ENCODE peak calls at places on chromosomes 7 and 10, in ten cellular contexts. Q is AG09319, H is GM23338, S is fibroblast of mammary gland, N is WTC11, P is HFFc6, X is astrocyte of the spinal cord, V is RWPE1, J is progenitor cell of endocrine pancreas, Y is MCF 10A. Z is an unnamed sample.

GRCh38 chr10:89466599-89467035 is 52.2 kb downstream of the IFIT5 start:
- DNase-seq in Q (no peak), H (peak; percentile 48), S (peak; percentile 62), N (no peak), P (peak; percentile 33), X (peak; percentile 65), V (peak; percentile 86), J (no peak), Y (peak; percentile 77), Z (no peak)

GRCh38 chr7:130112662-130113425 is 42.5 kb downstream of the KLHDC10 start:
- DNase-seq in Q (no peak), H (no peak), S (no peak), N (no peak), P (no peak), X (no peak), V (no peak), J (no peak), Y (no peak), Z (no peak)

GRCh38 chr7:54701982-54702381 is 57.0 kb downstream of the SEC61G start:
- DNase-seq in Q (no peak), H (peak; percentile 30), S (no peak), N (peak; percentile 25), P (no peak), X (no peak), V (no peak), J (no peak), Y (no peak), Z (no peak)

GRCh38 chr7:38744746-38745145 is 113.6 kb upstream of the AMPH start:
- DNase-seq in Q (no peak), H (no peak), S (peak; percentile 76), N (no peak), P (peak; percentile 50), X (peak; percentile 27), V (peak; percentile 25), J (no peak), Y (peak; percentile 85), Z (no peak)

GRCh38 chr10:52652431-52653220 is 120.0 kb downstream of the MBL2 start:
- DNase-seq in Q (no peak), H (no peak), S (no peak), N (no peak), P (peak; percentile 48), X (peak; percentile 29), V (no peak), J (no peak), Y (no peak), Z (no peak)

GRCh38 chr7:41097501-41097900 is 605.4 kb downstream of the INHBA start:
- DNase-seq in Q (no peak), H (no peak), S (peak; percentile 90), N (no peak), P (peak; percentile 70), X (peak; percentile 86), V (peak; percentile 56), J (no peak), Y (no peak), Z (no peak)

GRCh38 chr10:60414877-60415585 is 25.4 kb upstream of the ANK3 start:
- DNase-seq in Q (peak; percentile 29), H (peak; percentile 48), S (peak; percentile 86), N (no peak), P (peak; percentile 94), X (peak; percentile 85), V (peak; percentile 77), J (no peak), Y (peak; percentile 68), Z (no peak)

GRCh38 chr7:121761399-121761798 is 111.6 kb upstream of the PTPRZ1 start:
- DNase-seq in Q (no peak), H (no peak), S (peak; percentile 13), N (no peak), P (no peak), X (peak; percentile 26), V (peak; percentile 7), J (no peak), Y (peak; percentile 31), Z (no peak)

GRCh38 chr10:4331150-4331549 is 494.9 kb upstream of the AKR1E2 start:
- DNase-seq in Q (no peak), H (no peak), S (peak; percentile 36), N (no peak), P (no peak), X (peak; percentile 25), V (no peak), J (no peak), Y (peak; percentile 33), Z (no peak)

GRCh38 chr7:149686001-149686400 is 87.4 kb downstream of the ZNF467 start:
- DNase-seq in Q (no peak), H (no peak), S (peak; percentile 87), N (no peak), P (peak; percentile 74), X (peak; percentile 16), V (no peak), J (no peak), Y (peak; percentile 63), Z (no peak)

GRCh38 chr7:49158321-49158720 is 234.0 kb downstream of the CDC14C start:
- DNase-seq in Q (no peak), H (no peak), S (no peak), N (no peak), P (no peak), X (no peak), V (no peak), J (no peak), Y (no peak), Z (no peak)

GRCh38 chr7:149495785-149496641 is 1.6 kb downstream of the ZNF746 start:
- DNase-seq in Q (peak; percentile 82), H (no peak), S (peak; percentile 81), N (no peak), P (peak; percentile 75), X (peak; percentile 82), V (no peak), J (no peak), Y (peak; percentile 66), Z (no peak)

GRCh38 chr10:28532223-28532508 is 752 bp upstream of the WAC start:
- DNase-seq in Q (peak; percentile 2), H (peak; percentile 71), S (peak; percentile 40), N (no peak), P (peak; percentile 38), X (no peak), V (peak; percentile 23), J (no peak), Y (no peak), Z (no peak)

GRCh38 chr10:80530816-80531215 is 6.9 kb upstream of the SH2D4B start:
- DNase-seq in Q (no peak), H (no peak), S (no peak), N (no peak), P (no peak), X (no peak), V (no peak), J (no peak), Y (no peak), Z (no peak)

GRCh38 chr7:91710896-91711295 is 169.6 kb downstream of the MTERF1 start:
- DNase-seq in Q (no peak), H (no peak), S (peak; percentile 18), N (no peak), P (no peak), X (no peak), V (no peak), J (no peak), Y (no peak), Z (no peak)

GRCh38 chr10:114697061-114697598 is 39.1 kb upstream of the ABLIM1 start:
- DNase-seq in Q (no peak), H (no peak), S (peak; percentile 33), N (no peak), P (peak; percentile 94), X (peak; percentile 41), V (peak; percentile 69), J (no peak), Y (peak; percentile 78), Z (no peak)

GRCh38 chr7:101538596-101539459 is 90.3 kb downstream of the MYL10 start:
- DNase-seq in Q (no peak), H (peak; percentile 85), S (peak; percentile 24), N (peak; percentile 80), P (peak; percentile 28), X (peak; percentile 34), V (peak; percentile 71), J (peak; percentile 67), Y (peak; percentile 61), Z (peak; percentile 81)

GRCh38 chr10:33073641-33074410 is 115.8 kb upstream of the ITGB1 start:
- DNase-seq in Q (no peak), H (peak; percentile 32), S (peak; percentile 74), N (no peak), P (no peak), X (no peak), V (no peak), J (no peak), Y (peak; percentile 9), Z (no peak)
- TF ChIP-seq CTCF in Q (no peak), H (peak; percentile 27), S (peak; percentile 32), N (no peak), P (peak; percentile 54), X (no peak), V (no peak), J (no peak), Y (no peak), Z (no peak)

GRCh38 chr7:143321734-143322133 is 5.8 kb downstream of the CLCN1 start:
- DNase-seq in Q (no peak), H (no peak), S (no peak), N (no peak), P (peak; percentile 14), X (no peak), V (no peak), J (no peak), Y (peak; percentile 52), Z (no peak)
- TF ChIP-seq CTCF in Q (no peak), H (peak; percentile 14), S (no peak), N (no peak), P (no peak), X (peak; percentile 8), V (no peak), J (no peak), Y (peak; percentile 34), Z (no peak)

GRCh38 chr7:108525327-108525984 is 479 bp downstream of the PNPLA8 start:
- DNase-seq in Q (peak; percentile 65), H (peak; percentile 85), S (peak; percentile 87), N (peak; percentile 80), P (peak; percentile 75), X (peak; percentile 62), V (peak; percentile 81), J (no peak), Y (peak; percentile 84), Z (no peak)
- TF ChIP-seq CTCF in Q (no peak), H (no peak), S (no peak), N (no peak), P (no peak), X (no peak), V (no peak), J (no peak), Y (no peak), Z (no peak)

GRCh38 chr7:98816925-98817710 is 52.7 kb downstream of the TMEM130 start:
- DNase-seq in Q (no peak), H (no peak), S (no peak), N (no peak), P (no peak), X (no peak), V (no peak), J (no peak), Y (no peak), Z (no peak)

GRCh38 chr7:98821348-98821747 is 48.5 kb downstream of the TMEM130 start:
- DNase-seq in Q (no peak), H (no peak), S (no peak), N (no peak), P (no peak), X (no peak), V (no peak), J (no peak), Y (no peak), Z (no peak)

GRCh38 chr7:98811299-98811698 is 58.5 kb downstream of the TMEM130 start:
- DNase-seq in Q (no peak), H (no peak), S (no peak), N (no peak), P (no peak), X (no peak), V (no peak), J (no peak), Y (no peak), Z (no peak)

GRCh38 chr7:98815313-98815712 is 54.5 kb downstream of the TMEM130 start:
- DNase-seq in Q (no peak), H (no peak), S (no peak), N (no peak), P (no peak), X (no peak), V (no peak), J (no peak), Y (no peak), Z (no peak)

GRCh38 chr7:98816206-98816605 is 53.6 kb downstream of the TMEM130 start:
- DNase-seq in Q (no peak), H (no peak), S (no peak), N (no peak), P (no peak), X (no peak), V (no peak), J (no peak), Y (no peak), Z (no peak)
- TF ChIP-seq CTCF in Q (no peak), H (no peak), S (no peak), N (no peak), P (no peak), X (no peak), V (no peak), J (no peak), Y (no peak), Z (no peak)

Z was measured in neural crest cell.